ENCODE peak calls at places on chromosome 5, in six cellular contexts. One of them, this sample, is unnamed.

GRCh38 chr5:173326501-173326960 is 1.7 kb downstream of the STC2 start:
- DNase-seq in activated naive CD8-positive, alpha-beta T cell treated with anti-CD3 and anti-CD28 coated beads for 36 hours: peak
- DNase-seq in T follicular helper cell: no peak
- DNase-seq in activated gamma-delta T cell treated with Interleukin-2 at 50 U/mL for 16 hours: no peak
- DNase-seq in SK-N-DZ: no peak
- DNase-seq in substantia nigra: no peak
- DNase-seq in this sample: no peak

GRCh38 chr5:67301285-67301904 is 104.8 kb upstream of the CD180 start:
- DNase-seq in activated naive CD8-positive, alpha-beta T cell treated with anti-CD3 and anti-CD28 coated beads for 36 hours: no peak
- DNase-seq in T follicular helper cell: no peak
- DNase-seq in activated gamma-delta T cell treated with Interleukin-2 at 50 U/mL for 16 hours: no peak
- DNase-seq in SK-N-DZ: no peak
- DNase-seq in substantia nigra: no peak
- DNase-seq in this sample: no peak

GRCh38 chr5:37717613-37718431 is 122.0 kb downstream of the GDNF start:
- DNase-seq in activated naive CD8-positive, alpha-beta T cell treated with anti-CD3 and anti-CD28 coated beads for 36 hours: no peak
- DNase-seq in T follicular helper cell: no peak
- DNase-seq in activated gamma-delta T cell treated with Interleukin-2 at 50 U/mL for 16 hours: no peak
- DNase-seq in SK-N-DZ: peak
- DNase-seq in substantia nigra: no peak
- DNase-seq in this sample: peak

GRCh38 chr5:58407042-58407709 is 52.7 kb downstream of the PLK2 start:
- DNase-seq in activated naive CD8-positive, alpha-beta T cell treated with anti-CD3 and anti-CD28 coated beads for 36 hours: no peak
- DNase-seq in T follicular helper cell: no peak
- DNase-seq in activated gamma-delta T cell treated with Interleukin-2 at 50 U/mL for 16 hours: no peak
- DNase-seq in SK-N-DZ: no peak
- DNase-seq in substantia nigra: no peak
- DNase-seq in this sample: no peak

GRCh38 chr5:52708463-52708862 is 79.3 kb upstream of the ITGA1 start:
- DNase-seq in activated naive CD8-positive, alpha-beta T cell treated with anti-CD3 and anti-CD28 coated beads for 36 hours: no peak
- DNase-seq in T follicular helper cell: no peak
- DNase-seq in activated gamma-delta T cell treated with Interleukin-2 at 50 U/mL for 16 hours: no peak
- DNase-seq in SK-N-DZ: no peak
- DNase-seq in substantia nigra: no peak
- DNase-seq in this sample: no peak

GRCh38 chr5:172773481-172774469 is 2.8 kb upstream of the DUSP1 start:
- DNase-seq in activated naive CD8-positive, alpha-beta T cell treated with anti-CD3 and anti-CD28 coated beads for 36 hours: no peak
- DNase-seq in T follicular helper cell: no peak
- DNase-seq in activated gamma-delta T cell treated with Interleukin-2 at 50 U/mL for 16 hours: no peak
- DNase-seq in SK-N-DZ: no peak
- DNase-seq in substantia nigra: no peak
- DNase-seq in this sample: no peak

GRCh38 chr5:37918420-37918819 is 78.6 kb upstream of the GDNF start:
- DNase-seq in activated naive CD8-positive, alpha-beta T cell treated with anti-CD3 and anti-CD28 coated beads for 36 hours: no peak
- DNase-seq in T follicular helper cell: no peak
- DNase-seq in activated gamma-delta T cell treated with Interleukin-2 at 50 U/mL for 16 hours: no peak
- DNase-seq in SK-N-DZ: no peak
- DNase-seq in substantia nigra: no peak
- DNase-seq in this sample: no peak

GRCh38 chr5:139543423-139543991 is 17.6 kb upstream of the UBE2D2 start:
- DNase-seq in activated naive CD8-positive, alpha-beta T cell treated with anti-CD3 and anti-CD28 coated beads for 36 hours: peak
- DNase-seq in T follicular helper cell: peak
- DNase-seq in activated gamma-delta T cell treated with Interleukin-2 at 50 U/mL for 16 hours: peak
- DNase-seq in SK-N-DZ: peak
- DNase-seq in substantia nigra: peak
- DNase-seq in this sample: peak

This sample was measured in DMS153.